ENCODE peak calls at places on chromosome 19, in four cellular contexts. One of them, this sample, is unnamed. For H3K36me3, the result is how much of the 10 kb centered on the place peaks cover.

GRCh38 chr19:29623726-29624488 is 17.8 kb downstream of the POP4 start:
- DNase-seq in Peyer's patch: peak
- DNase-seq in left ventricle myocardium inferior: no peak
- DNase-seq in cardiac muscle cell: no peak
- DNase-seq in this sample: no peak

GRCh38 chr19:39194832-39195542 is 1.8 kb upstream of the NCCRP1 start:
- DNase-seq in cardiac muscle cell: no peak
- DNase-seq in Peyer's patch: no peak
- DNase-seq in left ventricle myocardium inferior: no peak
- DNase-seq in this sample: no peak

GRCh38 chr19:12788682-12789097 is 2.6 kb upstream of the JUNB start:
- DNase-seq in cardiac muscle cell: peak
- DNase-seq in left ventricle myocardium inferior: peak
- DNase-seq in Peyer's patch: peak
- DNase-seq in this sample: peak

GRCh38 chr19:6423499-6424189 is 967 bp downstream of the KHSRP start:
- DNase-seq in cardiac muscle cell: peak
- DNase-seq in left ventricle myocardium inferior: no peak
- DNase-seq in Peyer's patch: no peak
- DNase-seq in this sample: peak

GRCh38 chr19:58351996-58352755 is 1.1 kb downstream of the A1BG start:
- DNase-seq in left ventricle myocardium inferior: no peak
- DNase-seq in Peyer's patch: no peak
- DNase-seq in cardiac muscle cell: no peak
- DNase-seq in this sample: no peak

GRCh38 chr19:43620061-43621001 is 902 bp upstream of the ZNF428 start:
- DNase-seq in left ventricle myocardium inferior: no peak
- DNase-seq in cardiac muscle cell: no peak
- DNase-seq in Peyer's patch: no peak
- DNase-seq in this sample: no peak

GRCh38 chr19:19817357-19817756 is 4.2 kb downstream of the ZNF506 start:
- DNase-seq in cardiac muscle cell: no peak
- DNase-seq in left ventricle myocardium inferior: no peak
- DNase-seq in Peyer's patch: no peak
- DNase-seq in this sample: no peak

GRCh38 chr19:49932041-49932451 is 2.7 kb upstream of the NUP62 start:
- DNase-seq in left ventricle myocardium inferior: no peak
- DNase-seq in cardiac muscle cell: no peak
- DNase-seq in Peyer's patch: no peak
- DNase-seq in this sample: peak

DNA sequence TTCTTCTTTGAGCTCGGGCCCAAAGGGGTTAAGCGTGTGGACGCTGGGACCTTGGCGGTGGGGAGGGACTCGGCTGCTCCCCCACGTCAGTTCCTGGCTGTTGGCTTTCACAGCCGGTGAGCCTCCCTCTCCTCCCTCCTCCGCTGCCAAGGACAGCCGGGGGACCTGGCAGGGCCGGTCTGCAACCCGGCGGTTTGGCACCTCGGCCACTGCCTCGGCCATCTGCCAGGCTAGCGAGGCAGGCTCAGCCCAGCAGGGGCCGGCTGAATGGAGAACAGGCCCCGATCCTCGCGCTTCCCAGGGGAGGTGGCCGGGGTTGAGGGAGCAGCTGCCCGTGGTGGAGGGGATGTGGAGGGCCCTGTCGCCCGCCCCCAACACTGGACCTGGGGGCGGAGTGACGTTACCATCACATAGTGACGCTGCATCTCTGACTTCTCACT is 5.0 kb downstream of the TLE5 start:
- DNase-seq in Peyer's patch: no peak
- DNase-seq in left ventricle myocardium inferior: peak
- DNase-seq in cardiac muscle cell: peak
- DNase-seq in this sample: peak
- TF ChIP-seq CTCF in Peyer's patch: no peak
- TF ChIP-seq CTCF in left ventricle myocardium inferior: peak
- TF ChIP-seq CTCF in cardiac muscle cell: peak
- TF ChIP-seq CTCF in this sample: no peak

GRCh38 chr19:48866692-48867091 is 1.7 kb downstream of the PLEKHA4 start:
- DNase-seq in Peyer's patch: no peak
- DNase-seq in cardiac muscle cell: no peak
- DNase-seq in left ventricle myocardium inferior: no peak
- DNase-seq in this sample: no peak
- H3K4me3 ChIP-seq in Peyer's patch: no peak
- H3K4me3 ChIP-seq in cardiac muscle cell: no peak
- H3K4me3 ChIP-seq in left ventricle myocardium inferior: peak
- H3K4me3 ChIP-seq in this sample: no peak

GRCh38 chr19:2208975-2209374 is 27.2 kb downstream of the PLEKHJ1 start:
- DNase-seq in Peyer's patch: no peak
- DNase-seq in left ventricle myocardium inferior: peak
- DNase-seq in cardiac muscle cell: no peak
- DNase-seq in this sample: no peak
- H3K36me3 ChIP-seq in Peyer's patch: half or more
- H3K36me3 ChIP-seq in left ventricle myocardium inferior: half or more
- H3K36me3 ChIP-seq in cardiac muscle cell: under half
- H3K36me3 ChIP-seq in this sample: under half

GRCh38 chr19:2337329-2337707 is 8.8 kb downstream of the SPPL2B start:
- DNase-seq in cardiac muscle cell: peak
- DNase-seq in Peyer's patch: no peak
- DNase-seq in left ventricle myocardium inferior: no peak
- DNase-seq in this sample: no peak
- TF ChIP-seq CTCF in cardiac muscle cell: peak
- TF ChIP-seq CTCF in Peyer's patch: no peak
- TF ChIP-seq CTCF in left ventricle myocardium inferior: peak
- TF ChIP-seq CTCF in this sample: no peak

DNA sequence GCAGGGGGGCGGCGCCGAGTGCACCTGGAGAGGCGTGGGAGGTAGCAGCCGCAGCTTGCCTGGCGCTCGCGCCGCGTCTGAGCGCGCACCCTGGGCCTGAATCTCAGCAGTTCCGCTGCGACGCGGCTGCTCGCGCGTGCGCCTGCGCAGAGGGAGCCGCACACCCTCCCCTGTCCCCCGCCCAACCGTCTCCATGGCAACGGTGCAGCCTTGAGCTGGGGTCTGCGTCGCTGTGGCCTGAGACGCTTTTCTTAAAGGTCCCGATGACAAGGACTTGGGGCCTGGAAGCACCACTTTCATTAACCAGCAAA is at the start of gene PNMA8B:
- DNase-seq in left ventricle myocardium inferior: peak
- DNase-seq in cardiac muscle cell: peak
- DNase-seq in Peyer's patch: peak
- DNase-seq in this sample: peak
- H3K4me3 ChIP-seq in left ventricle myocardium inferior: peak
- H3K4me3 ChIP-seq in cardiac muscle cell: peak
- H3K4me3 ChIP-seq in Peyer's patch: peak
- H3K4me3 ChIP-seq in this sample: no peak

GRCh38 chr19:35889370-35890112 is 10.8 kb downstream of the NFKBID start:
- DNase-seq in cardiac muscle cell: no peak
- DNase-seq in Peyer's patch: no peak
- DNase-seq in left ventricle myocardium inferior: no peak
- DNase-seq in this sample: no peak
- H3K36me3 ChIP-seq in cardiac muscle cell: under half
- H3K36me3 ChIP-seq in Peyer's patch: half or more
- H3K36me3 ChIP-seq in left ventricle myocardium inferior: half or more
- H3K36me3 ChIP-seq in this sample: under half

DNA sequence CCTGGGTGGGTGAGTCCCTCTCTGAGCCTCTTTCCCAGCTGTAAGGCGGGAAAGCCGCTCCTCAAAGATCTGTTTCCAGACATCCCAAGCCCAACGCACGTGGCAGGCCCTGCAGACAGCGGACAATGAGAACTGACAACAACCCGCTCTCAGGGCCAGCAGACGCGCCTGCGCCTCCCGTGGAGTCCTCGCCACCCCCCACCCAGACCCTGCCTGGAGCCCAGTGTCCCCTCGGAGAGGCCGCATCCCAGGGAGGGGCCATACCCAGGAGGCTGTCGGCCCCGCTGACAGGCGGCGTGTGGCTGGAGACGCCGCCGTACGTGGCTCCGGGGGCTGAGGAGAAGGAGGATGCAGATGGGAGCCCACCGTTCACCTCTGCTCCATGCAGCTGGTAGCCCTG is 16.3 kb upstream of the UQCR11 start:
- DNase-seq in cardiac muscle cell: no peak
- DNase-seq in Peyer's patch: no peak
- DNase-seq in left ventricle myocardium inferior: no peak
- DNase-seq in this sample: no peak
- TF ChIP-seq CTCF in cardiac muscle cell: no peak
- TF ChIP-seq CTCF in Peyer's patch: no peak
- TF ChIP-seq CTCF in left ventricle myocardium inferior: no peak
- TF ChIP-seq CTCF in this sample: no peak